ENCODE peak calls at places on chromosomes 5 and 9, in nine cellular contexts. One of them, this sample, is unnamed.
A peak's percentile ranks its signal among the peaks of the same experiment; 100 is the strongest.

GRCh38 chr5:146877178-146877681 is 1.3 kb downstream of the PPP2R2B start:
- DNase-seq in cardiac muscle cell: peak; percentile 16
- DNase-seq in prostate gland: no peak
- DNase-seq in PC-3: no peak
- DNase-seq in psoas muscle: no peak
- DNase-seq in naive thymus-derived CD4-positive, alpha-beta T cell: no peak
- DNase-seq in body of pancreas: peak; percentile 13
- DNase-seq in stomach: no peak
- DNase-seq in heart right ventricle: no peak
- DNase-seq in this sample: no peak

GRCh38 chr5:18314192-18314778 is 680.0 kb downstream of the TAF11L14 start:
- DNase-seq in stomach: no peak
- DNase-seq in prostate gland: no peak
- DNase-seq in psoas muscle: no peak
- DNase-seq in PC-3: peak; percentile 66
- DNase-seq in heart right ventricle: no peak
- DNase-seq in cardiac muscle cell: peak; percentile 36
- DNase-seq in naive thymus-derived CD4-positive, alpha-beta T cell: no peak
- DNase-seq in body of pancreas: peak; percentile 10
- DNase-seq in this sample: no peak

GRCh38 chr5:62083661-62084060 is 222.3 kb upstream of the KIF2A start:
- DNase-seq in body of pancreas: no peak
- DNase-seq in naive thymus-derived CD4-positive, alpha-beta T cell: no peak
- DNase-seq in cardiac muscle cell: no peak
- DNase-seq in psoas muscle: no peak
- DNase-seq in heart right ventricle: no peak
- DNase-seq in prostate gland: no peak
- DNase-seq in stomach: no peak
- DNase-seq in PC-3: peak; percentile 87
- DNase-seq in this sample: no peak

GRCh38 chr5:144460608-144461007 is 289.9 kb downstream of the KCTD16 start:
- DNase-seq in psoas muscle: no peak
- DNase-seq in PC-3: no peak
- DNase-seq in heart right ventricle: no peak
- DNase-seq in naive thymus-derived CD4-positive, alpha-beta T cell: no peak
- DNase-seq in cardiac muscle cell: no peak
- DNase-seq in body of pancreas: no peak
- DNase-seq in stomach: no peak
- DNase-seq in prostate gland: no peak
- DNase-seq in this sample: no peak

GRCh38 chr9:70484232-70485130 is 70.0 kb upstream of the KLF9 start:
- DNase-seq in psoas muscle: no peak
- DNase-seq in cardiac muscle cell: peak; percentile 64
- DNase-seq in PC-3: peak; percentile 53
- DNase-seq in stomach: peak; percentile 46
- DNase-seq in heart right ventricle: peak; percentile 67
- DNase-seq in naive thymus-derived CD4-positive, alpha-beta T cell: peak; percentile 13
- DNase-seq in prostate gland: peak; percentile 53
- DNase-seq in body of pancreas: peak; percentile 48
- DNase-seq in this sample: no peak

GRCh38 chr5:65855758-65856157 is 70.6 kb upstream of the ERBIN start:
- DNase-seq in naive thymus-derived CD4-positive, alpha-beta T cell: no peak
- DNase-seq in prostate gland: no peak
- DNase-seq in body of pancreas: no peak
- DNase-seq in heart right ventricle: no peak
- DNase-seq in psoas muscle: no peak
- DNase-seq in stomach: no peak
- DNase-seq in cardiac muscle cell: no peak
- DNase-seq in PC-3: peak; percentile 57
- DNase-seq in this sample: no peak

GRCh38 chr5:42870882-42871418 is 59.3 kb upstream of the SELENOP start:
- DNase-seq in heart right ventricle: no peak
- DNase-seq in prostate gland: no peak
- DNase-seq in cardiac muscle cell: no peak
- DNase-seq in psoas muscle: no peak
- DNase-seq in body of pancreas: no peak
- DNase-seq in stomach: no peak
- DNase-seq in PC-3: peak; percentile 29
- DNase-seq in naive thymus-derived CD4-positive, alpha-beta T cell: no peak
- DNase-seq in this sample: no peak

GRCh38 chr9:7967093-7967827 is 167.7 kb upstream of the DMAC1 start:
- DNase-seq in body of pancreas: no peak
- DNase-seq in PC-3: no peak
- DNase-seq in psoas muscle: no peak
- DNase-seq in cardiac muscle cell: no peak
- DNase-seq in heart right ventricle: no peak
- DNase-seq in prostate gland: no peak
- DNase-seq in stomach: no peak
- DNase-seq in naive thymus-derived CD4-positive, alpha-beta T cell: no peak
- DNase-seq in this sample: no peak

GRCh38 chr9:88818495-88819201 is 172.6 kb upstream of the S1PR3 start:
- DNase-seq in body of pancreas: no peak
- DNase-seq in psoas muscle: no peak
- DNase-seq in PC-3: peak; percentile 37
- DNase-seq in naive thymus-derived CD4-positive, alpha-beta T cell: no peak
- DNase-seq in cardiac muscle cell: peak; percentile 40
- DNase-seq in heart right ventricle: peak; percentile 36
- DNase-seq in prostate gland: no peak
- DNase-seq in stomach: no peak
- DNase-seq in this sample: no peak

GRCh38 chr9:34070601-34071340 is 22.1 kb upstream of the UBAP2 start:
- DNase-seq in body of pancreas: peak; percentile 46
- DNase-seq in cardiac muscle cell: no peak
- DNase-seq in stomach: no peak
- DNase-seq in PC-3: peak; percentile 6
- DNase-seq in naive thymus-derived CD4-positive, alpha-beta T cell: no peak
- DNase-seq in prostate gland: no peak
- DNase-seq in heart right ventricle: no peak
- DNase-seq in psoas muscle: no peak
- DNase-seq in this sample: no peak

GRCh38 chr9:22008662-22009562 is at the start of gene CDKN2B:
- DNase-seq in heart right ventricle: peak; percentile 95
- DNase-seq in body of pancreas: peak; percentile 96
- DNase-seq in psoas muscle: peak; percentile 97
- DNase-seq in stomach: peak; percentile 96
- DNase-seq in cardiac muscle cell: peak; percentile 96
- DNase-seq in prostate gland: peak; percentile 94
- DNase-seq in PC-3: peak; percentile 95
- DNase-seq in naive thymus-derived CD4-positive, alpha-beta T cell: no peak
- DNase-seq in this sample: peak; percentile 98

GRCh38 chr5:134609232-134609851 is 23.3 kb downstream of the SAR1B start:
- DNase-seq in PC-3: no peak
- DNase-seq in naive thymus-derived CD4-positive, alpha-beta T cell: no peak
- DNase-seq in prostate gland: no peak
- DNase-seq in heart right ventricle: no peak
- DNase-seq in psoas muscle: no peak
- DNase-seq in cardiac muscle cell: no peak
- DNase-seq in stomach: no peak
- DNase-seq in body of pancreas: no peak
- DNase-seq in this sample: no peak

GRCh38 chr9:124258765-124259272 is 1.1 kb downstream of the NEK6 start:
- DNase-seq in naive thymus-derived CD4-positive, alpha-beta T cell: no peak
- DNase-seq in PC-3: peak; percentile 2
- DNase-seq in heart right ventricle: no peak
- DNase-seq in stomach: no peak
- DNase-seq in body of pancreas: peak; percentile 50
- DNase-seq in prostate gland: no peak
- DNase-seq in psoas muscle: no peak
- DNase-seq in cardiac muscle cell: peak; percentile 49
- DNase-seq in this sample: no peak

GRCh38 chr5:176660530-176660859 is 13.2 kb downstream of the TSPAN17 start:
- DNase-seq in naive thymus-derived CD4-positive, alpha-beta T cell: no peak
- DNase-seq in stomach: no peak
- DNase-seq in prostate gland: no peak
- DNase-seq in cardiac muscle cell: no peak
- DNase-seq in psoas muscle: no peak
- DNase-seq in PC-3: no peak
- DNase-seq in heart right ventricle: no peak
- DNase-seq in body of pancreas: no peak
- DNase-seq in this sample: no peak

GRCh38 chr5:77157732-77158532 is 52.5 kb upstream of the PDE8B start:
- DNase-seq in prostate gland: no peak
- DNase-seq in stomach: no peak
- DNase-seq in heart right ventricle: no peak
- DNase-seq in naive thymus-derived CD4-positive, alpha-beta T cell: no peak
- DNase-seq in PC-3: no peak
- DNase-seq in cardiac muscle cell: no peak
- DNase-seq in body of pancreas: no peak
- DNase-seq in psoas muscle: no peak
- DNase-seq in this sample: no peak

GRCh38 chr9:38120961-38121360 is 51.9 kb upstream of the SHB start:
- DNase-seq in body of pancreas: no peak
- DNase-seq in psoas muscle: no peak
- DNase-seq in naive thymus-derived CD4-positive, alpha-beta T cell: no peak
- DNase-seq in prostate gland: no peak
- DNase-seq in PC-3: no peak
- DNase-seq in heart right ventricle: no peak
- DNase-seq in stomach: no peak
- DNase-seq in cardiac muscle cell: no peak
- DNase-seq in this sample: no peak

DNA sequence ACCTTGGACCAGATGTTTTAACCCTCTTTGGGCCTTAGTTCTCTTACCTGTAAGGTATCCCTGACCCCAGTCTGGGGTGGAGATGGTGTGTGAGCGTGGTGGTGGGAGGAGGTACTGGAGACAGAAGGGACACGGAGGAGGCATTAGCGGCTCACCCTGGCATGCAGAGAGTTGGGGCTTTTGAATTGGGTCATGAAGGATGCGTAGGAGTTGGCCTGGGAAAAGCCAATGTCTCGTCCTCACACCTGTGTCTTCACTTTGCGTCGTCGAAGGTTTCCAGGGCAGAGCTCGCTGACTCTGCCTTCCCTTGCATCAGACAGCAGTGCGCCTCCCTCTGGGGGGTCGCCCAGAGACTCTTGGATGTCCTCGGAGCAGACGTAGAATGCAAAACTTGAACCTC is 11.2 kb downstream of the RXRA start:
- DNase-seq in heart right ventricle: no peak
- DNase-seq in stomach: no peak
- DNase-seq in PC-3: no peak
- DNase-seq in psoas muscle: no peak
- DNase-seq in prostate gland: no peak
- DNase-seq in naive thymus-derived CD4-positive, alpha-beta T cell: no peak
- DNase-seq in body of pancreas: no peak
- DNase-seq in cardiac muscle cell: no peak
- DNase-seq in this sample: no peak
- H3K4me1 ChIP-seq in heart right ventricle: peaks cover 100% of the 10 kb centered on the region
- H3K4me1 ChIP-seq in stomach: peaks cover 100% of the 10 kb centered on the region
- H3K4me1 ChIP-seq in PC-3: no peaks in the 10 kb centered on the region
- H3K4me1 ChIP-seq in psoas muscle: peaks cover 92% of the 10 kb centered on the region
- H3K4me1 ChIP-seq in prostate gland: peaks cover 41% of the 10 kb centered on the region
- H3K4me1 ChIP-seq in naive thymus-derived CD4-positive, alpha-beta T cell: no peaks in the 10 kb centered on the region
- H3K4me1 ChIP-seq in body of pancreas: peaks cover 100% of the 10 kb centered on the region
- H3K4me1 ChIP-seq in cardiac muscle cell: peaks cover 17% of the 10 kb centered on the region
- H3K4me1 ChIP-seq in this sample: peaks cover 56% of the 10 kb centered on the region

DNA sequence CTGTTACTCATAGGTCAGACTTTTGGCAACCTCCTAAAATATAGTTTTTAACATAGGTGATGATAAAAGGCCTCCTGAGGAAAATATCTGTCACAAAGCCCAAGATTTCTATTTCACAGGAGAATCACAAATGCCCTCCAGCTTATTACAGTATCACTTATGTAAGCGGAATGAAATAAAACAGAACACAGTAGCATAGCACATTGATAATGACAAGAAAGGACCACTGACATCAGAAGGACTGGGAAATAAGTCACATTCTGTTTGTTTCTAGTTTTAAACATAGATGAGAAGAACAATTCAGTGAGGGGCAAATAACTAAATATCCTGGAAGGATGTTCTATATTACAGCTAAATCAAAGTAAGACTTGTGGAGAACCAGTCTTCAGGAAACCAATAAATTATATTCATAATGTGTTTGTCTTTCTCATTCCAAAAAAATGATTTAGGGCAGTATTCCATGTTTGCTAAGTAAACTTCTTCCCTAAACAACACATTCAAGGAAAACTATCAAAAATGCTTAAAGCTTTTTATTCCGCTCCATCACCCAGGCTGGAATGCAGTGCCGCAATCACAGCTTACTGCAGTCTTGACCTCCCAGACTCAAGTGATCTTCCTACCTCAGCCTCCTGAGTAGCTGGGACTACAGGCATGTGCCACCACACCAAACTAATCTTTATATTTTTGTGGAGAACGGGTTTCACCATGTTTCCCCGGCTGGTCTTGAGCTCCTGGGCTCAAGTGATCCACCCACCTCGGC is 20.8 kb upstream of the CTNNAL1 start:
- DNase-seq in naive thymus-derived CD4-positive, alpha-beta T cell: no peak
- DNase-seq in PC-3: peak; percentile 66
- DNase-seq in psoas muscle: no peak
- DNase-seq in heart right ventricle: no peak
- DNase-seq in body of pancreas: no peak
- DNase-seq in stomach: no peak
- DNase-seq in prostate gland: no peak
- DNase-seq in cardiac muscle cell: no peak
- DNase-seq in this sample: no peak
- H3K27ac ChIP-seq in naive thymus-derived CD4-positive, alpha-beta T cell: no peak overlapping the region
- H3K27ac ChIP-seq in PC-3: peak overlapping the region; percentile 78
- H3K27ac ChIP-seq in psoas muscle: no peak overlapping the region
- H3K27ac ChIP-seq in heart right ventricle: no peak overlapping the region
- H3K27ac ChIP-seq in body of pancreas: no peak overlapping the region
- H3K27ac ChIP-seq in stomach: peak overlapping the region; percentile 43
- H3K27ac ChIP-seq in prostate gland: no peak overlapping the region
- H3K27ac ChIP-seq in cardiac muscle cell: peak overlapping the region; percentile 31
- H3K27ac ChIP-seq in this sample: no peak overlapping the region

DNA sequence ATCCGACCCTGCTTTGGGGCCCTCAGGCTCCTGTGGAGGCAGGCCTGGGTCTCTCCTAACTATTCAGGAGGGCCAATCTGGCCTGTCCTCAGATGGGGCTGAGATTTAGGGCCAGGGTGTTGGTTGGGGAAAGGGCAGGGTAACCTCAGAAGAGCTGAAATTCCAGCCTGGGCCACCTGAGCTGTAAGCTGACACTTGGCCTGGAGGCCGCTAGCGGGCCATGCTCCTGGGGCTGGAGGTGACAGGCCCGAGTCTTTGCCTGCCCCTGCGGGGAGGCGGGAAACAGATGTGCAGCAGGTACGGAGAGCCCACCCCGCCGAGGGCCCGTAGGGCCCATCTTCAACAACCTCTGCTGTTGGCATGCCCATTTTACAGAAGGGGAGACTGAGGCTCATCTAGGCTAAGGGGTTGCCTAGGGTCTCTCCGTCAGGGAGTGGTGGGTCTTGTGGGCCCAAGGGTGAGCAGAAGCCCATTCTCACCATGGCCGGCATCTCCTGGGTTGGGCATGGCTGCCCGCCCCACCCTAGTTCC is 69.5 kb downstream of the RXRA start:
- DNase-seq in psoas muscle: no peak
- DNase-seq in naive thymus-derived CD4-positive, alpha-beta T cell: no peak
- DNase-seq in stomach: no peak
- DNase-seq in PC-3: no peak
- DNase-seq in cardiac muscle cell: no peak
- DNase-seq in prostate gland: no peak
- DNase-seq in heart right ventricle: no peak
- DNase-seq in body of pancreas: no peak
- DNase-seq in this sample: no peak
- H3K4me3 ChIP-seq in psoas muscle: peak overlapping the region; percentile 15
- H3K4me3 ChIP-seq in naive thymus-derived CD4-positive, alpha-beta T cell: peak overlapping the region; percentile 60
- H3K4me3 ChIP-seq in stomach: peak overlapping the region; percentile 34
- H3K4me3 ChIP-seq in PC-3: no peak overlapping the region
- H3K4me3 ChIP-seq in cardiac muscle cell: no peak overlapping the region
- H3K4me3 ChIP-seq in prostate gland: no peak overlapping the region
- H3K4me3 ChIP-seq in heart right ventricle: no peak overlapping the region
- H3K4me3 ChIP-seq in body of pancreas: no peak overlapping the region
- H3K4me3 ChIP-seq in this sample: no peak overlapping the region

GRCh38 chr9:121915304-121915625 is 177.8 kb downstream of the TTLL11 start:
- DNase-seq in stomach: no peak
- DNase-seq in naive thymus-derived CD4-positive, alpha-beta T cell: no peak
- DNase-seq in PC-3: no peak
- DNase-seq in body of pancreas: no peak
- DNase-seq in prostate gland: no peak
- DNase-seq in heart right ventricle: no peak
- DNase-seq in psoas muscle: no peak
- DNase-seq in cardiac muscle cell: no peak
- DNase-seq in this sample: no peak
- H3K4me1 ChIP-seq in stomach: peaks cover 7% of the 10 kb centered on the region
- H3K4me1 ChIP-seq in naive thymus-derived CD4-positive, alpha-beta T cell: no peaks in the 10 kb centered on the region
- H3K4me1 ChIP-seq in PC-3: peaks cover 7% of the 10 kb centered on the region
- H3K4me1 ChIP-seq in body of pancreas: no peaks in the 10 kb centered on the region
- H3K4me1 ChIP-seq in prostate gland: no peaks in the 10 kb centered on the region
- H3K4me1 ChIP-seq in heart right ventricle: no peaks in the 10 kb centered on the region
- H3K4me1 ChIP-seq in psoas muscle: no peaks in the 10 kb centered on the region
- H3K4me1 ChIP-seq in cardiac muscle cell: no peaks in the 10 kb centered on the region
- H3K4me1 ChIP-seq in this sample: no peaks in the 10 kb centered on the region